ENCODE peak calls at places on chromosomes 11 and 22, in eight cellular contexts. B is testis, X is adrenal gland, T is IMR-90, U is spleen, K is stomach, N is uterus, V is prostate gland. L is an unnamed sample.
A peak's percentile ranks its signal among the peaks of the same experiment; 100 is the strongest.

GRCh38 chr11:92259861-92260260 is 35.2 kb downstream of the FAT3 start:
- DNase-seq in U (no peak), V (no peak), B (no peak), T (no peak), N (no peak), K (no peak), X (no peak), L (no peak)

GRCh38 chr11:116610190-116610589 is 162.6 kb downstream of the BUD13 start:
- DNase-seq in T (no peak), K (peak; percentile 22), B (no peak), V (no peak), X (no peak), N (no peak), U (no peak), L (no peak)

GRCh38 chr11:116534270-116534975 is 238.4 kb downstream of the BUD13 start:
- DNase-seq in T (no peak), N (no peak), U (no peak), K (peak; percentile 2), B (no peak), V (no peak), X (no peak), L (no peak)

GRCh38 chr22:48248901-48249455 is 1486.5 kb downstream of the TBC1D22A start:
- DNase-seq in X (no peak), N (no peak), K (no peak), B (no peak), T (no peak), U (peak; percentile 39), V (no peak), L (no peak)

GRCh38 chr11:58832246-58832645 is 12.3 kb downstream of the GLYATL2 start:
- DNase-seq in K (no peak), U (no peak), X (no peak), B (no peak), V (no peak), T (no peak), N (no peak), L (no peak)

GRCh38 chr11:1306186-1307162 is 3.0 kb downstream of the TOLLIP start:
- DNase-seq in U (peak; percentile 75), T (no peak), V (no peak), X (no peak), B (no peak), N (no peak), K (peak; percentile 20), L (no peak)

GRCh38 chr11:11179239-11179638 is 173.8 kb downstream of the CSNK2A3 start:
- DNase-seq in T (peak; percentile 82), V (peak; percentile 37), U (no peak), X (no peak), K (no peak), B (peak; percentile 62), N (no peak), L (no peak)

GRCh38 chr11:117479372-117479771 is 151.7 kb downstream of the CEP164 start:
- DNase-seq in X (no peak), B (no peak), U (no peak), T (no peak), N (no peak), V (no peak), K (no peak), L (peak; percentile 23)

GRCh38 chr11:70091651-70092050 is 13.5 kb downstream of the ANO1 start:
- DNase-seq in U (no peak), T (no peak), X (no peak), V (no peak), B (no peak), N (no peak), K (no peak), L (no peak)

GRCh38 chr22:33923660-33924246 is 3.5 kb upstream of the LARGE1 start:
- DNase-seq in X (peak; percentile 75), U (no peak), B (peak; percentile 88), K (peak; percentile 71), T (peak; percentile 74), N (peak; percentile 42), V (peak; percentile 74), L (peak; percentile 80)

GRCh38 chr11:132772712-132773545 is 759.4 kb downstream of the OPCML start:
- DNase-seq in K (no peak), V (no peak), U (no peak), X (no peak), B (no peak), T (no peak), N (no peak), L (no peak)

GRCh38 chr22:41380993-41381328 is 781 bp upstream of the TEF start:
- DNase-seq in T (peak; percentile 94), U (no peak), B (peak; percentile 93), X (peak; percentile 89), K (peak; percentile 77), N (no peak), V (peak; percentile 68), L (peak; percentile 86)

GRCh38 chr11:112516261-112516660 is 255.6 kb upstream of the PLET1 start:
- DNase-seq in X (no peak), B (no peak), N (no peak), V (no peak), U (no peak), T (no peak), K (no peak), L (no peak)

GRCh38 chr22:39428597-39429071 is 28.2 kb upstream of the MGAT3 start:
- DNase-seq in V (no peak), N (no peak), B (no peak), U (peak; percentile 59), T (no peak), X (no peak), K (no peak), L (no peak)

GRCh38 chr11:127273593-127274327 is 273.2 kb upstream of the KIRREL3 start:
- DNase-seq in B (no peak), U (no peak), V (no peak), X (no peak), N (no peak), T (no peak), K (no peak), L (no peak)

DNA sequence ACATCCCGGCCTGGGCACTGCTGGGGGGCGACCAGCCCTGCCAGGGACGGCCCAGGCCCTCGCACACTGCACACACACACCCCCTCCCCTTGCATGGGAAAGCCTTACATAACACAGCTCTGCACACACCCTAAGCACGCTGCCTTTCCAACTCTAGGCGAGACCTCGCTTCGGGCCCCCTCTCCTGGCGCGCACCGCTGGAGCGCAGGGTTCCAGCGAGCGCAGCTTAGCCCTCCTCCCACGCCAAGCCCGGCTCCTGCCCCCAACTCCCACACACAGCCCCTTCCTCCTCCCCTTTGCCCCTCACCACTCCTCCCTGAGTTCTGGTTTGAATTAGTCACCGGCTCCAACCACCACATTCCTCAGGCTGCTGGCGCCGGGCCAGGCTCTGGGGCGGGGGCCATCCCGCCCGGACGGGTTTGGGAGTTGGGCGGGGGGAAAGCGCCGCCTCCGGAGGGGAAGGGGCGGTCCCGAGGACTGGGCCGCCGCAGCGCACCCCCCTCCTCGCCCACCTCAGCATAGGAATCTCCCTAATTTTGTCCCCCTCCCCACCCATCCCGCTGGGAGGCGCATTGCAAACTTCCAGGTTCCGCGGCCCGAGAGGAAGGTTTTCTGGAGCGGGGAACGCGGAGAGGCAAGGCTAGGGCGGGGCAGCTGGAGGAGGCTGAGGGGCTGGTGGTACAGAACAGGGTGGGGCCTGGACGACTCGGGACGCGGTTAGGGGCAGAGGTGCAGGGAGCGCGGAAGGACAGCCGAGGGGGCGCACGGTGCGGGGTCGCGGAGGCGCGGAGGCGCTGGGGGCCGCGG is 966 bp downstream of the AHNAK start:
- DNase-seq in B (peak; percentile 82), K (peak; percentile 89), T (peak; percentile 93), V (peak; percentile 92), U (peak; percentile 87), X (peak; percentile 92), N (peak; percentile 97), L (peak; percentile 82)
- TF ChIP-seq POLR2A in B (no peak), K (no peak), T (no peak), V (peak; percentile 63), U (no peak), X (peak; percentile 23), N (peak; percentile 65), L (peak; percentile 60)

DNA sequence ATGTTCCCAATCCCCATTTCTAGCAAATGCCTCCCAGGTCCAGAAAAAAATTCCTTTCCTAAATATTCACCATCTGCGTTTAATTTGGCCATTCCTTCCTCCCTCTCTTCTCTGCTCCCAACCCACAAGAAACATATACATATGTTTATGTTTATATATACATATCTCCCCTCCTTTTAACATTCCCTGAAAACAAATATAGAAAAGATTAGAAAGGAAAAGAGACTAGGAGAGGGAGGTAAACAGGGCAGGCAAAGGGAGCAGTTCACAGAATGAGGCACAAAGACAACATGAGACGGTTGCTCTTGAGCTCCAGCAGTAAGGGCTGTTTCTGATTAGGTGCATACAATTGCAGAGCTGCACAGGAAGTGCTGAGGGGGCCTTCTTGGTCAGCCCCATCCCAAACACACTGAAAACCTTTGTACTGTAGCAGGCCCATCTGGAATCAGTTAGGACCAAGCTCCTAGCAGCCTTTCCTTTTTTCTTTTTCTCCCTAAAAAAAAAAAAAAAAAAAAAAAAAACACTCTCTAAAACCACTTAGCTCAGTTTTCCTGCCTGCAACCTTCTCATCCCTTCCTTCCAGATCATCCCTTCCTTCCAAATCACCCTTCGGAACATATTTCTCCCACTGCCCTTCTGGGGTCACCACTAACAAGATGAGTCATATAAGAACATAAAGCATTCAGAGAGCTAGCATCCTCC is 57.1 kb downstream of the RBFOX2 start:
- DNase-seq in U (no peak), V (no peak), B (peak; percentile 32), K (no peak), X (no peak), T (peak; percentile 93), N (peak; percentile 50), L (no peak)
- H3K4me1 ChIP-seq in U (no peaks in the 10 kb centered on the region), V (peaks cover 26% of the 10 kb centered on the region), B (peaks cover 9% of the 10 kb centered on the region), K (peaks cover 38% of the 10 kb centered on the region), X (peaks cover 61% of the 10 kb centered on the region), T (peaks cover 34% of the 10 kb centered on the region), N (peaks cover 32% of the 10 kb centered on the region), L (peaks cover 73% of the 10 kb centered on the region)

GRCh38 chr22:46604306-46604690 is 15.9 kb upstream of the GRAMD4 start:
- DNase-seq in T (peak; percentile 12), V (no peak), X (peak; percentile 55), B (peak; percentile 51), U (no peak), N (no peak), K (no peak), L (peak; percentile 73)
- H3K4me3 ChIP-seq in T (no peak overlapping the region), V (no peak overlapping the region), X (no peak overlapping the region), B (no peak overlapping the region), U (no peak overlapping the region), N (no peak overlapping the region), K (no peak overlapping the region), L (no peak overlapping the region)

DNA sequence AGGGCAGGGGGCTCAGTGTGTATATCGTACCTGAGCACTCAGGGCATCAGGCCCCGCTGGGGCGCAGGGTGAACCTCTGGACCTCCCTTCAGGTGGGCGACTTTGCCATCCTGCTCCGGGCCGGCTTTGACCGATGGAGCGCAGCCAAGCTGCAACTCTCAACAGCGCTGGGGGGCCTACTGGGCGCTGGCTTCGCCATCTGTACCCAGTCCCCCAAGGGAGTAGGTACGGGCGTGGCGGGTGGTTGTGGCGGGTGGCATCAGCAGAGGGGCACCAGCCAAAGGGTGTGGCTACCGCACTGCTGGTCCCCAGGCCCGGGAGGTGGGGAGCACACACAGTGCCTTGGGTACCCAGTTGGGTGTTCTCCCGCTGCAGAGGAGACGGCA is 6.3 kb downstream of the SLC39A13 start:
- DNase-seq in V (no peak), B (no peak), X (no peak), N (no peak), U (no peak), T (no peak), K (no peak), L (no peak)
- TF ChIP-seq POLR2A in V (no peak), B (no peak), X (no peak), N (no peak), U (no peak), T (no peak), K (no peak), L (no peak)

L was measured in body of pancreas.